ENCODE peak calls at places on chromosomes 13 and 19, in nine cellular contexts. O is mammary epithelial cell, J is left ventricle myocardium inferior, H is tibial artery, A is dorsolateral prefrontal cortex, F is B cell, K is stomach, W is right atrium auricular region, P is HepG2. Q is an unnamed sample.

GRCh38 chr19:44635581-44636438 is 7.9 kb upstream of the PVR start:
- DNase-seq in W (no peak), J (no peak), A (no peak), H (no peak), K (no peak), P (no peak), F (no peak), O (no peak), Q (no peak)

GRCh38 chr13:24512208-24513068 is at the start of gene PARP4:
- DNase-seq in A (peak), H (peak), J (peak), P (peak), O (peak), W (peak), F (peak), K (peak), Q (peak)

GRCh38 chr13:29479716-29480492 is 115.6 kb downstream of the SLC7A1 start:
- DNase-seq in W (no peak), P (no peak), F (no peak), O (no peak), K (no peak), H (no peak), J (no peak), A (no peak), Q (no peak)

GRCh38 chr19:12703056-12703455 is 6.6 kb upstream of the FBXW9 start:
- DNase-seq in P (peak), F (no peak), A (no peak), J (no peak), O (peak), H (no peak), W (no peak), K (no peak), Q (no peak)

GRCh38 chr13:97113231-97114001 is 108.7 kb upstream of the MBNL2 start:
- DNase-seq in H (no peak), K (no peak), W (no peak), J (no peak), O (no peak), F (no peak), A (no peak), P (no peak), Q (no peak)

GRCh38 chr13:42348576-42348975 is 76.6 kb downstream of the AKAP11 start:
- DNase-seq in A (no peak), K (no peak), F (no peak), P (no peak), O (no peak), J (no peak), W (no peak), H (no peak), Q (no peak)

GRCh38 chr13:74135306-74136088 is 1.3 kb upstream of the KLF12 start:
- DNase-seq in H (peak), J (peak), W (peak), O (peak), P (no peak), F (peak), K (peak), A (peak), Q (peak)

GRCh38 chr13:80047406-80047805 is 293.5 kb downstream of the SPRY2 start:
- DNase-seq in H (no peak), F (no peak), W (no peak), J (no peak), P (no peak), O (peak), K (no peak), A (peak), Q (no peak)

GRCh38 chr19:58406818-58407657 is 1.4 kb upstream of the ZNF584 start:
- DNase-seq in W (no peak), J (no peak), P (peak), K (no peak), H (no peak), F (no peak), A (no peak), O (no peak), Q (no peak)

GRCh38 chr19:18850560-18851375 is 19.0 kb downstream of the UPF1 start:
- DNase-seq in W (no peak), P (no peak), A (no peak), H (no peak), O (peak), F (no peak), J (no peak), K (no peak), Q (no peak)

GRCh38 chr19:29620931-29621351 is 14.9 kb downstream of the POP4 start:
- DNase-seq in J (no peak), H (no peak), W (no peak), P (no peak), F (no peak), O (no peak), K (no peak), A (no peak), Q (peak)

GRCh38 chr19:2984196-2984490 is 6.8 kb downstream of the TLE6 start:
- DNase-seq in O (no peak), K (no peak), J (no peak), F (no peak), A (no peak), P (no peak), W (no peak), H (no peak), Q (no peak)

GRCh38 chr13:41463823-41464602 is 6.7 kb downstream of the RGCC start:
- DNase-seq in K (no peak), H (no peak), F (no peak), J (no peak), O (no peak), P (no peak), W (no peak), A (no peak), Q (no peak)

DNA sequence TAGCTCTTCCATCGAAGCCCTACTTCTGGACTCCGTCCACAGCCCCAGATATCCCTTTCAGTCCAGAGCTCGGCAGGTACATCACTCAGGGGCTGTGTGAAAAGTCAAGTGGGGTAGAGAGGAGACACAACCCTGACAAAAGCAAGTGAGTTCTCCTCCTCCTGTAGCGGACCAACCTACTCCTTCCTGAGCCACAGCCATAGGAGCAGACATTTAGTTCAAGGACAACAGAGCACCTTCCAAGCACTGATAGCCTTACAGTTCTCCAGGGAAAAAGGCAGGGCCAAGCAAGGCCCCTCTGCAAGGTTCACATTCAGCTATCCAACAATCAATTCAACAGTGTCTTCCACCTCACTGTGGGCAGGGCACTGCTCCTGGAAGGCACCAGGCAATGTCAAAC is 89.0 kb downstream of the FGF14 start:
- DNase-seq in A (no peak), W (no peak), P (no peak), H (no peak), F (no peak), K (no peak), J (no peak), O (no peak), Q (no peak)
- TF ChIP-seq CTCF in A (no peak), W (no peak), P (no peak), H (no peak), F (no peak), K (no peak), J (no peak), O (no peak), Q (no peak)

DNA sequence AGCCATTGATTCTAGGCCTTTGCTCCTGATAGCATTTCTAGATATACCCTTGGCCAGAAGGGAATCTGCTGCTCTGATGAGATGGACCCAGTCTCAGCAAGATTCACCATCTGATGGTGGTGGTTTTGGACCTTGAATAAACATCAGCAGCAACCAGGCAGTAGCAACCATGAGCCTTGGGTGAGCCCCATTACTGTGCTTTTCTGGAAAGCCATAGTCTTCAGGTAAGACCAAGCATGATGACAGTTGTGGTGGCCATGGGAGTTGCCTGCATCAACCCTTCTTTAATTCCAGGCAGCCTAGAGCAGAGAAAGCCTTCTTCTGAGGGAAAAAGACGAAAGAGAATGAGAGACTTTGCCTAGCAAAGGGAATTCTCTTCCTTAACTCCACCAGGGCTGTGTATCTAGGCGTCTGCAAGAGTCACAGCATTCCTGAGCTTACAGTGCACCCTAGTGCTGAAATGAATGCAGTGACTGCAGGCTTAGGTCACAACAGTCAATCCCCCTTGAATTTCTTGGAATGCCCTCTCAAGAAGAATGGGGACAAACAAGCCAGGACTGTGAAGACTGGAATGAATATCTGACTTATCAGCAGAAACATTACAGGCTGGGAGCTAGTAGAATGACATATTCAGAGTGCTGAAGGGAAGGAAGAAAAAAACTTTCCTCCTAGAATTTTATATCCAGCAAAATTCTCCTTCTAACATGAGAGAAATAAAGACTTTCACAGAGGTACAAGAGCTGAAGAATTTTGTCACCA is 942.4 kb upstream of the PCDH20 start:
- DNase-seq in K (no peak), W (no peak), A (no peak), O (no peak), H (no peak), F (no peak), J (no peak), P (peak), Q (no peak)
- TF ChIP-seq CTCF in K (no peak), W (no peak), A (no peak), O (peak), H (no peak), F (no peak), J (no peak), P (peak), Q (no peak)

DNA sequence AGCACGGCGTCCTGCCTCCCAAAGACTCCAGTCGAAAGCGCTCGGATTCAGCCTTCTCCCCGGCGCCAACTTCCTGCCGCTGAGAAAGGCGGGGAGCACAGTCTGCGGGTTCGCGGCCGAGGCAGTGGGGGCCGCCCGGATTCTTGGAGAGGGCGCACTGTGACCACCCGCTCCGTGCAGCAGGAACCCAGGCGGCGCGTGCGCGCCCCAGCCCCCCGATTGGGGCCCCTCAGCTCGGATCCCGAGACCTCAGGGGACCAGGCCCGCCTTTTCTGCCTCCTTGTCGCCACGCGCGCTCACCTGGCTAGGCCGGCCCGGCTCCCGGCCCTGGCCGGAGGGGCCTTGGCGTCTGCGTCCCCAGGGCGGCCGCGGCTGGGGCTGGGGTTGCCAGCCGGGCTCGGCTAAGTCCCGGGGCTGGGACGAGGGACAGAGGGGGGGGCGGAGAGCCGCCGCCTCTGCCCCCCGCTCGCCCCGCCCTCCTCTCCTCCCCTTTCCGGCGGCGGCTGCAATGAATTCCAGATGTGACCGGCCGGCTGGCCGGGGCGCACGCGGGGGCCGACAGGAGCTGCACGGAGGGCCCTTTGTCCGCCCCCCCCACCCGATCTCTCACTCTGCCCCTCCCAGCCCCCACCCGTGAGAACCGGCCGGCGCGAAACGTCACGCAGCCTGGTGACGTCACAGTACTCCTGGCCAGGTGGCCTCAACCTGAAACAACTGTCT is at the start of gene S1PR2:
- DNase-seq in H (peak), O (peak), P (peak), W (peak), J (peak), A (no peak), K (peak), F (peak), Q (peak)
- TF ChIP-seq CTCF in H (no peak), O (no peak), P (no peak), W (no peak), J (peak), A (no peak), K (no peak), F (no peak), Q (no peak)

GRCh38 chr19:42179501-42179817 is 38.0 kb downstream of the DEDD2 start:
- DNase-seq in W (no peak), A (no peak), P (no peak), O (no peak), F (no peak), H (no peak), K (no peak), J (no peak), Q (no peak)
- TF ChIP-seq CTCF in W (no peak), A (no peak), P (no peak), O (no peak), F (peak), H (no peak), K (no peak), J (no peak), Q (peak)